ENCODE peak calls at places on chromosomes 6 and 20, in four cellular contexts. A, B, K and Q are unnamed samples.
A peak's percentile ranks its signal among the peaks of the same experiment; 100 is the strongest.

GRCh38 chr20:37305839-37306238 is 16.4 kb downstream of the MANBAL start:
- DNase-seq in A (no peak), B (no peak), K (no peak), Q (no peak)

GRCh38 chr6:50818673-50819072 is at the start of gene TFAP2B:
- DNase-seq in A (no peak), B (no peak), K (no peak), Q (no peak)

GRCh38 chr20:50311308-50312001 is 120.8 kb downstream of the CEBPB start:
- DNase-seq in A (no peak), B (no peak), K (peak; percentile 30), Q (no peak)

GRCh38 chr20:2387180-2387577 is 6.5 kb downstream of the TGM6 start:
- DNase-seq in A (no peak), B (peak; percentile 33), K (peak; percentile 43), Q (no peak)

GRCh38 chr20:57387945-57388351 is 3.2 kb upstream of the RBM38 start:
- DNase-seq in A (no peak), B (no peak), K (no peak), Q (no peak)

GRCh38 chr20:34956751-34957472 is 1.2 kb downstream of the MYH7B start:
- DNase-seq in A (no peak), B (no peak), K (no peak), Q (no peak)

GRCh38 chr6:12504325-12504966 is 212.1 kb upstream of the PHACTR1 start:
- DNase-seq in A (no peak), B (peak; percentile 23), K (peak; percentile 41), Q (no peak)

GRCh38 chr20:49890651-49891361 is 24.5 kb downstream of the SPATA2 start:
- DNase-seq in A (no peak), B (no peak), K (no peak), Q (no peak)

GRCh38 chr6:17091122-17091521 is 10.7 kb upstream of the STMND1 start:
- DNase-seq in A (no peak), B (peak; percentile 33), K (peak; percentile 20), Q (no peak)

GRCh38 chr6:4371207-4371921 is 236.0 kb upstream of the ECI2 start:
- DNase-seq in A (no peak), B (peak; percentile 82), K (peak; percentile 86), Q (peak; percentile 25)

GRCh38 chr6:157787080-157787479 is 36.0 kb upstream of the SNX9 start:
- DNase-seq in A (no peak), B (peak; percentile 27), K (peak; percentile 80), Q (no peak)

GRCh38 chr20:31841928-31842327 is 3.5 kb downstream of the FOXS1 start:
- DNase-seq in A (no peak), B (peak; percentile 84), K (peak; percentile 56), Q (no peak)

GRCh38 chr6:53618219-53618618 is 47.3 kb downstream of the KLHL31 start:
- DNase-seq in A (no peak), B (no peak), K (no peak), Q (no peak)

GRCh38 chr6:94269256-94269655 is 849.9 kb upstream of the EPHA7 start:
- DNase-seq in A (no peak), B (no peak), K (no peak), Q (no peak)

GRCh38 chr6:135909737-135910387 is 58.4 kb downstream of the PDE7B start:
- DNase-seq in A (no peak), B (peak; percentile 66), K (peak; percentile 71), Q (no peak)

GRCh38 chr6:35724059-35724458 is 12.8 kb upstream of the ARMC12 start:
- DNase-seq in A (no peak), B (no peak), K (no peak), Q (no peak)

GRCh38 chr20:64239449-64240242 is 15.9 kb upstream of the PCMTD2 start:
- DNase-seq in A (no peak), B (no peak), K (no peak), Q (no peak)

GRCh38 chr20:6769953-6770831 is 2.7 kb downstream of the BMP2 start:
- DNase-seq in A (no peak), B (peak; percentile 58), K (no peak), Q (peak; percentile 70)

GRCh38 chr6:71294121-71294523 is 5.5 kb downstream of the OGFRL1 start:
- DNase-seq in A (no peak), B (peak; percentile 80), K (peak; percentile 97), Q (no peak)

GRCh38 chr6:52497652-52498408 is 77.7 kb downstream of the EFHC1 start:
- DNase-seq in A (no peak), B (peak; percentile 61), K (peak; percentile 76), Q (no peak)

GRCh38 chr6:136011475-136011874 is 160.0 kb downstream of the PDE7B start:
- DNase-seq in A (no peak), B (peak; percentile 52), K (peak; percentile 57), Q (no peak)

GRCh38 chr6:15621203-15622044 is 41.4 kb downstream of the DTNBP1 start:
- DNase-seq in A (no peak), B (peak; percentile 45), K (peak; percentile 25), Q (no peak)

GRCh38 chr6:17336425-17336824 is 55.3 kb downstream of the RBM24 start:
- DNase-seq in A (no peak), B (no peak), K (peak; percentile 20), Q (no peak)

GRCh38 chr6:20947977-20948376 is 413.7 kb downstream of the CDKAL1 start:
- DNase-seq in A (no peak), B (no peak), K (no peak), Q (no peak)

GRCh38 chr20:36542019-36542488 is 735 bp downstream of the MYL9 start:
- DNase-seq in A (no peak), B (peak; percentile 64), K (peak; percentile 63), Q (no peak)

GRCh38 chr6:141513830-141514229 is 618.9 kb upstream of the GJE1 start:
- DNase-seq in A (no peak), B (peak; percentile 33), K (peak; percentile 23), Q (no peak)

GRCh38 chr6:150711584-150712501 is 112.2 kb downstream of the PLEKHG1 start:
- DNase-seq in A (no peak), B (peak; percentile 19), K (no peak), Q (no peak)

GRCh38 chr6:137491478-137491877 is 2.7 kb downstream of the OLIG3 start:
- DNase-seq in A (no peak), B (no peak), K (no peak), Q (no peak)

GRCh38 chr20:8874437-8874836 is 194.4 kb upstream of the PLCB4 start:
- DNase-seq in A (no peak), B (peak; percentile 26), K (no peak), Q (no peak)
- TF ChIP-seq CTCF in A (no peak), B (no peak), K (no peak), Q (no peak)

GRCh38 chr6:99219788-99220187 is 129.7 kb downstream of the FAXC start:
- DNase-seq in A (no peak), B (no peak), K (no peak), Q (no peak)
- TF ChIP-seq CTCF in A (no peak), B (no peak), K (no peak), Q (no peak)

GRCh38 chr6:143060354-143060805 is 309 bp upstream of the AIG1 start:
- DNase-seq in A (peak; percentile 85), B (peak; percentile 83), K (peak; percentile 81), Q (peak; percentile 79)

GRCh38 chr6:143058987-143059386 is 1.7 kb upstream of the AIG1 start:
- DNase-seq in A (no peak), B (no peak), K (no peak), Q (no peak)

GRCh38 chr6:143061597-143062385 is 1.1 kb downstream of the AIG1 start:
- DNase-seq in A (no peak), B (no peak), K (peak; percentile 56), Q (no peak)

GRCh38 chr6:143060806-143061596 is at the start of gene AIG1:
- DNase-seq in A (peak; percentile 62), B (no peak), K (no peak), Q (peak; percentile 77)

DNA sequence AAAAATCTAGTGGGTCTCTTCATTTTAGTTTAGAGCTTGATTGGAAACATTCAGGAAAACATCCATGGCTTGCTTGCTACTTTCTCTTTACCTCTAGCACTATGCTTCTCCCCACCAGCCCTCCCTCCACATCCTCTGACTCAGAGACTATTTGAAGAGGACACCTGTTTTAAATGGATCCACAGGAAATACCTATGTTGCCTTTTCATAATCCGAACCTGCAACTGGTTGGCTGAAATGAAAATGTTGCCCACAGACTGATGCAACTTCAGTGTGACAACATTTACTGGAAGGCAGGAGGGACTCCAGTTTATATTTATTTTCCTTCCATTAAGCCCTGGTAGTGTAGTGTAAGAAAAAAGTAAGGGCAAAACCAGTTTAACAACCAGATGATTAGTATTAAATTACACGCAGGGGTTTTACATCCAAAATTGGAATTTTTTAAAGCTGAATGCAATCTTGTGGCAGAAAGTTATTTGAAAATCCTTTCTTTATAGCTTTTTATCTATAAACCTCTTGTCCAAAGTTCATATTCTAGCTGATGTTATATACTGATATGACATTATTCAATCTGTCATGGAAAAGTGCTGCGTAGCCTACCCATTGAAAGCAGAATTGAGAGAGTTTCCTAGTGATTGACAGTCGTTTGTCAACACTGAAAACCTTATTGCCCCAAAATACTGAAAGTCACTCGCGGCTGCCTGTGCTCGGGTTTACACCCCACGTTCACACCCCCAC is 904 bp upstream of the AIG1 start:
- DNase-seq in A (peak; percentile 57), B (peak; percentile 82), K (peak; percentile 71), Q (no peak)
- TF ChIP-seq CTCF in A (no peak), B (no peak), K (no peak), Q (no peak)

DNA sequence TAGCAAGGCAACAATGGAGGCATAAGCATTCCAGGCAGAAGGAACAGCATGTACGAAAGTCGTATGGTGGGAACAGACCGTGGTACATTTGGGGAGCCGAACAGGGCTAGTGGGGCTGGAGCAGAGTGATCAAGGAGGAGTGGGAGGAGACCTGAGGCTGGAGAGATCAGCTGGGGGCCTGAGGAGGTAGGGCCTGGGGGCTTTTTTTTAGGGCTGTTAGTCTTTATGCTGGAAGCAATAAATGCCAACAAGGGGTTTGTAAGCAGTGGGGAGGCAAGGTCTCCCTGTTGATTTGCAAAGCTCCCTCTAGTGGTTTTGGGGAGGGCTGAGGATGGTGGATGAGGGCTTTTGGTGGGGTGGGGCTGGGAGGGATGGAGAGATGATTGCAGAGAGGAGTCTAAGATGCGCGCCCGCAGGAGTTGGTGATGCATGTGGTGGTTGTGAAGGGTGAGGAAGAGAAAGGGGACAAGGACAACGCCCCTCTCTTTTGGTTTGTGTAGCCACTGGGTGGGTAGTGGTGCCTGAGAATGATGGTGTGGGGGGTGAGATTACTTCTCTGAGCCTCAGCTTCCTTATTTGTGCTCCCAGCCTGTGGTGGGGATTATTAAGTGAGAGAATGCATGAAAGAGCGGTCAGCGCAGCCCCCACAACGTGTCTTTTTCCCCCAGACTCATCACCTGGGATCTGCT is 74.1 kb upstream of the TOX2 start:
- DNase-seq in A (no peak), B (peak; percentile 27), K (peak; percentile 40), Q (no peak)
- TF ChIP-seq CTCF in A (no peak), B (peak; percentile 42), K (peak; percentile 48), Q (peak; percentile 54)

GRCh38 chr20:45937765-45938164 is 3.3 kb downstream of the PCIF1 start:
- DNase-seq in A (no peak), B (no peak), K (peak; percentile 38), Q (no peak)

GRCh38 chr20:45934587-45935415 is at the start of gene PCIF1:
- DNase-seq in A (peak; percentile 97), B (peak; percentile 99), K (peak; percentile 97), Q (peak; percentile 99)

GRCh38 chr20:45934046-45934586 is 367 bp upstream of the PCIF1 start:
- DNase-seq in A (peak; percentile 45), B (peak; percentile 57), K (peak; percentile 35), Q (no peak)

GRCh38 chr20:45935416-45936046 is 1.0 kb downstream of the PCIF1 start:
- DNase-seq in A (no peak), B (no peak), K (peak; percentile 60), Q (no peak)

GRCh38 chr20:45933231-45934045 is 1.0 kb upstream of the PCIF1 start:
- DNase-seq in A (peak; percentile 71), B (peak; percentile 74), K (peak; percentile 75), Q (no peak)
- TF ChIP-seq CTCF in A (peak; percentile 36), B (peak; percentile 26), K (peak; percentile 29), Q (peak; percentile 42)